ENCODE peak calls at places on chromosomes 4 and X, in eight cellular contexts. S is iPS DF 6.9; I is activated CD8-positive, alpha-beta memory T cell treated with anti-CD3 and anti-CD28 coated beads for 4 hours; Y is brain microvascular endothelial cell; K is head of caudate nucleus; A is activated CD4-positive, alpha-beta T cell treated with anti-CD3 and anti-CD28 coated beads, Interleukin-2, amount 50 U/mL, for 1 hour; F is non-pigmented ciliary epithelial cell; E is lower leg skin. B is an unnamed sample.
A peak's percentile ranks its signal among the peaks of the same experiment; 100 is the strongest.

GRCh38 chr4:73853246-73853704 is at the start of gene PF4V1:
- DNase-seq in S (no peak), I (no peak), Y (no peak), K (no peak), A (no peak), F (no peak), E (no peak), B (no peak)

GRCh38 chrX:40172169-40172979 is 74.6 kb upstream of the BCOR start:
- DNase-seq in S (no peak), I (no peak), Y (no peak), K (no peak), A (no peak), F (no peak), E (no peak), B (no peak)

GRCh38 chrX:17859609-17860178 is 1.4 kb downstream of the RAI2 start:
- DNase-seq in S (no peak), I (no peak), Y (no peak), K (no peak), A (peak; percentile 25), F (no peak), E (no peak), B (no peak)

GRCh38 chr4:8459867-8460453 is 19.4 kb downstream of the TRMT44 start:
- DNase-seq in S (no peak), I (no peak), Y (no peak), K (no peak), A (no peak), F (no peak), E (no peak), B (no peak)

GRCh38 chr4:122666527-122667245 is 45.8 kb upstream of the IL21 start:
- DNase-seq in S (no peak), I (no peak), Y (peak; percentile 79), K (no peak), A (no peak), F (peak; percentile 80), E (no peak), B (peak; percentile 38)

GRCh38 chr4:110196871-110197420 is 1.5 kb downstream of the ELOVL6 start:
- DNase-seq in S (no peak), I (peak; percentile 19), Y (no peak), K (peak; percentile 66), A (peak; percentile 56), F (no peak), E (peak; percentile 29), B (peak; percentile 14)

GRCh38 chr4:19969492-19969891 is 282.2 kb upstream of the SLIT2 start:
- DNase-seq in S (no peak), I (no peak), Y (no peak), K (no peak), A (no peak), F (no peak), E (no peak), B (no peak)

GRCh38 chrX:24789047-24789446 is 95.3 kb downstream of the POLA1 start:
- DNase-seq in S (no peak), I (no peak), Y (no peak), K (no peak), A (no peak), F (no peak), E (no peak), B (no peak)

GRCh38 chr4:60344908-60345307 is 855.2 kb upstream of the ADGRL3 start:
- DNase-seq in S (no peak), I (no peak), Y (peak; percentile 34), K (no peak), A (no peak), F (no peak), E (peak; percentile 14), B (no peak)

GRCh38 chrX:125952973-125953372 is 213.1 kb downstream of the DCAF12L2 start:
- DNase-seq in S (no peak), I (no peak), Y (no peak), K (no peak), A (no peak), F (no peak), E (no peak), B (no peak)

GRCh38 chr4:2914220-2915126 is 48.7 kb downstream of the NOP14 start:
- DNase-seq in S (no peak), I (no peak), Y (no peak), K (no peak), A (no peak), F (no peak), E (no peak), B (no peak)

GRCh38 chrX:13478740-13479451 is 90.5 kb upstream of the EGFL6 start:
- DNase-seq in S (no peak), I (no peak), Y (no peak), K (no peak), A (no peak), F (no peak), E (no peak), B (no peak)

GRCh38 chr4:102037566-102037965 is 247.0 kb downstream of the BANK1 start:
- DNase-seq in S (no peak), I (no peak), Y (no peak), K (no peak), A (no peak), F (no peak), E (no peak), B (no peak)

GRCh38 chr4:184765473-184766346 is 31.8 kb upstream of the CENPU start:
- DNase-seq in S (no peak), I (no peak), Y (no peak), K (no peak), A (no peak), F (no peak), E (no peak), B (no peak)

GRCh38 chr4:17846256-17846655 is 35.5 kb downstream of the NCAPG start:
- DNase-seq in S (no peak), I (no peak), Y (peak; percentile 14), K (no peak), A (no peak), F (peak; percentile 14), E (no peak), B (no peak)

GRCh38 chr4:37628977-37629609 is 57.1 kb downstream of the RELL1 start:
- DNase-seq in S (no peak), I (no peak), Y (peak; percentile 69), K (no peak), A (no peak), F (peak; percentile 51), E (peak; percentile 46), B (peak; percentile 51)

GRCh38 chr4:166309286-166309685 is 436.2 kb downstream of the TLL1 start:
- DNase-seq in S (no peak), I (no peak), Y (no peak), K (no peak), A (no peak), F (no peak), E (no peak), B (no peak)

GRCh38 chr4:88737304-88738015 is 39.8 kb upstream of the NAP1L5 start:
- DNase-seq in S (no peak), I (no peak), Y (no peak), K (no peak), A (no peak), F (no peak), E (no peak), B (no peak)

GRCh38 chr4:143294310-143294709 is 42.4 kb upstream of the GAB1 start:
- DNase-seq in S (no peak), I (no peak), Y (no peak), K (peak; percentile 16), A (no peak), F (no peak), E (peak; percentile 54), B (no peak)

GRCh38 chrX:122363112-122363511 is 821.0 kb upstream of the GRIA3 start:
- DNase-seq in S (no peak), I (no peak), Y (no peak), K (no peak), A (no peak), F (no peak), E (no peak), B (no peak)

GRCh38 chr4:8860892-8861575 is 10.6 kb downstream of the HMX1 start:
- DNase-seq in S (no peak), I (no peak), Y (no peak), K (no peak), A (no peak), F (no peak), E (no peak), B (no peak)

GRCh38 chr4:123351713-123352112 is 44.9 kb upstream of the SPRY1 start:
- DNase-seq in S (no peak), I (no peak), Y (no peak), K (no peak), A (no peak), F (no peak), E (no peak), B (no peak)

GRCh38 chr4:186881521-186882220 is 158.0 kb upstream of the FAT1 start:
- DNase-seq in S (no peak), I (no peak), Y (peak; percentile 46), K (no peak), A (no peak), F (peak; percentile 47), E (no peak), B (peak; percentile 16)

GRCh38 chr4:173835863-173836262 is 305.8 kb upstream of the HAND2 start:
- DNase-seq in S (no peak), I (no peak), Y (peak; percentile 3), K (peak; percentile 30), A (no peak), F (no peak), E (no peak), B (peak; percentile 63)

GRCh38 chrX:7170903-7171302 is 22.9 kb upstream of the PUDP start:
- DNase-seq in S (no peak), I (no peak), Y (peak; percentile 7), K (no peak), A (peak; percentile 13), F (no peak), E (no peak), B (peak; percentile 14)

GRCh38 chrX:1493317-1493856 is 40.7 kb upstream of the ASMTL start:
- DNase-seq in S (no peak), I (no peak), Y (no peak), K (no peak), A (no peak), F (no peak), E (no peak), B (no peak)

GRCh38 chr4:184937030-184937710 is 81.1 kb upstream of the HELT start:
- DNase-seq in S (no peak), I (no peak), Y (no peak), K (no peak), A (no peak), F (no peak), E (no peak), B (no peak)

GRCh38 chr4:185127021-185127925 is 15.8 kb upstream of the SLC25A4 start:
- DNase-seq in S (no peak), I (no peak), Y (no peak), K (no peak), A (no peak), F (no peak), E (no peak), B (no peak)

GRCh38 chr4:82561745-82562552 is at the start of gene TMEM150C:
- DNase-seq in S (no peak), I (no peak), Y (no peak), K (peak; percentile 39), A (no peak), F (no peak), E (no peak), B (peak; percentile 11)

GRCh38 chr4:26958925-26959653 is 98.4 kb downstream of the STIM2 start:
- DNase-seq in S (no peak), I (no peak), Y (no peak), K (no peak), A (no peak), F (no peak), E (no peak), B (no peak)

GRCh38 chr4:173009129-173009823 is 159.3 kb upstream of the GALNT7 start:
- DNase-seq in S (no peak), I (no peak), Y (no peak), K (no peak), A (no peak), F (no peak), E (no peak), B (peak; percentile 66)

GRCh38 chrX:105190252-105190853 is 30.1 kb downstream of the TEX13A start:
- DNase-seq in S (no peak), I (no peak), Y (peak; percentile 40), K (no peak), A (no peak), F (no peak), E (peak; percentile 11), B (peak; percentile 5)

GRCh38 chr4:8419222-8420041 is 21.1 kb downstream of the ACOX3 start:
- DNase-seq in S (no peak), I (no peak), Y (no peak), K (no peak), A (no peak), F (no peak), E (no peak), B (peak; percentile 52)

B was measured in H4.